ENCODE peak calls at places on chromosomes 6 and 20, in six cellular contexts. One of them, this sample, is unnamed.

GRCh38 chr6:1856381-1856780 is 246.7 kb downstream of the FOXC1 start:
- DNase-seq in HepG2: no peak
- DNase-seq in A549: no peak
- DNase-seq in IMR-90: peak
- DNase-seq in GM12878: peak
- DNase-seq in K562: no peak
- DNase-seq in this sample: no peak

GRCh38 chr6:5484692-5485091 is 223.4 kb downstream of the FARS2 start:
- DNase-seq in HepG2: no peak
- DNase-seq in A549: no peak
- DNase-seq in IMR-90: no peak
- DNase-seq in GM12878: no peak
- DNase-seq in K562: no peak
- DNase-seq in this sample: no peak

GRCh38 chr6:46015119-46015968 is at the start of gene CLIC5:
- DNase-seq in HepG2: no peak
- DNase-seq in A549: no peak
- DNase-seq in IMR-90: no peak
- DNase-seq in GM12878: no peak
- DNase-seq in K562: peak
- DNase-seq in this sample: peak

GRCh38 chr20:59192533-59192896 is 28.9 kb downstream of the ZNF831 start:
- DNase-seq in HepG2: no peak
- DNase-seq in A549: no peak
- DNase-seq in IMR-90: no peak
- DNase-seq in GM12878: no peak
- DNase-seq in K562: no peak
- DNase-seq in this sample: no peak

GRCh38 chr20:49187330-49188100 is 619 bp downstream of the STAU1 start:
- DNase-seq in HepG2: no peak
- DNase-seq in A549: no peak
- DNase-seq in IMR-90: no peak
- DNase-seq in GM12878: no peak
- DNase-seq in K562: no peak
- DNase-seq in this sample: no peak

GRCh38 chr20:64247312-64247627 is 8.3 kb upstream of the PCMTD2 start:
- DNase-seq in HepG2: no peak
- DNase-seq in A549: no peak
- DNase-seq in IMR-90: no peak
- DNase-seq in GM12878: no peak
- DNase-seq in K562: no peak
- DNase-seq in this sample: no peak

GRCh38 chr6:54267798-54268197 is 40.4 kb upstream of the TINAG start:
- DNase-seq in HepG2: peak
- DNase-seq in A549: peak
- DNase-seq in IMR-90: peak
- DNase-seq in GM12878: no peak
- DNase-seq in K562: no peak
- DNase-seq in this sample: peak

GRCh38 chr20:52896348-52896747 is 75.8 kb upstream of the TSHZ2 start:
- DNase-seq in HepG2: no peak
- DNase-seq in A549: no peak
- DNase-seq in IMR-90: no peak
- DNase-seq in GM12878: no peak
- DNase-seq in K562: no peak
- DNase-seq in this sample: no peak

GRCh38 chr6:129141499-129141898 is 258.6 kb downstream of the LAMA2 start:
- DNase-seq in HepG2: no peak
- DNase-seq in A549: no peak
- DNase-seq in IMR-90: peak
- DNase-seq in GM12878: no peak
- DNase-seq in K562: no peak
- DNase-seq in this sample: no peak

GRCh38 chr6:138161434-138162103 is at the start of gene ARFGEF3:
- DNase-seq in HepG2: peak
- DNase-seq in A549: peak
- DNase-seq in IMR-90: peak
- DNase-seq in GM12878: no peak
- DNase-seq in K562: peak
- DNase-seq in this sample: peak

GRCh38 chr6:170290306-170291128 is at the start of gene DLL1:
- DNase-seq in HepG2: no peak
- DNase-seq in A549: no peak
- DNase-seq in IMR-90: peak
- DNase-seq in GM12878: no peak
- DNase-seq in K562: no peak
- DNase-seq in this sample: peak

GRCh38 chr6:132054525-132054924 is 103.4 kb upstream of the CCN2 start:
- DNase-seq in HepG2: no peak
- DNase-seq in A549: no peak
- DNase-seq in IMR-90: peak
- DNase-seq in GM12878: no peak
- DNase-seq in K562: no peak
- DNase-seq in this sample: no peak

GRCh38 chr20:5667703-5668528 is 82.3 kb upstream of the SHLD1 start:
- DNase-seq in HepG2: no peak
- DNase-seq in A549: no peak
- DNase-seq in IMR-90: no peak
- DNase-seq in GM12878: no peak
- DNase-seq in K562: no peak
- DNase-seq in this sample: no peak

GRCh38 chr20:35893942-35894341 is 60.4 kb downstream of the SCAND1 start:
- DNase-seq in HepG2: no peak
- DNase-seq in A549: no peak
- DNase-seq in IMR-90: no peak
- DNase-seq in GM12878: peak
- DNase-seq in K562: no peak
- DNase-seq in this sample: no peak
- TF ChIP-seq BHLHE40 in HepG2: no peak
- TF ChIP-seq BHLHE40 in A549: no peak
- TF ChIP-seq BHLHE40 in IMR-90: no peak
- TF ChIP-seq BHLHE40 in GM12878: peak
- TF ChIP-seq BHLHE40 in K562: no peak
- TF ChIP-seq BHLHE40 in this sample: no peak

DNA sequence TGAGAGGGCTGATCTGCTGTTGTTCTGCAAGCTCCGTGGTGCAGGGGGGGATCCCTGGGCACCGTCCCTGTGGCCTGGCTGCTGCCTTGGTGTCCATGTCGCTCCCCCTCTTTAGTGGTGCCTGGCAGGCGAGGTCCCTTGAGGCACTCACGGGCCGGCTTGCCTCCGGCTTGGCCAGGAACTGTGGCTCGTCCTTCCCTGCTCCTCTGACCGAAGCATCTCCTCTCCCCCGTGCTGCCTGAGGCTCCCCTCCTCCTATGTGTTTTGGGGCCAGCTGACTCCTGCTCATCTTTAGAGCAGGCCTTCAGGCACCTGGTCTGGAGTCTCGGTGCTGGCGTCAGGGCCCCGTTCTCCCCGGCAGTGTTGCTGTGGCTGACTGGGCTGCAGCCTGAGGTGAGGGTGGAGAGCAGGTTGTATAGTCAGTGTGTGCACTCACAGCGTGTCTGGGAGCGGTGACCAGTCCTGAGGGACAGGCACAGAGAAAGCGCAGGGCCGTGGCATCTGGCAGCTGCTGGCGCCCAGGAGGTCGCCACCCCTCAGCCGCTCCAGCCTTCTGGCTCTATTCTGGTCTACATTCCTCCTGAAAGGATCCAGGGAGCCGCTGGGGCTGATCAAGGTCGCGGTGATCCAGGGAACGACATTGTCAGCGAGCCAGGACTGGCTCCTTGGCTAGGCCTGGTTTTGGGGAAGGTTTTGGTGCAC is 43.7 kb downstream of the PYGB start:
- DNase-seq in HepG2: no peak
- DNase-seq in A549: no peak
- DNase-seq in IMR-90: no peak
- DNase-seq in GM12878: no peak
- DNase-seq in K562: no peak
- DNase-seq in this sample: no peak
- TF ChIP-seq BHLHE40 in HepG2: no peak
- TF ChIP-seq BHLHE40 in A549: no peak
- TF ChIP-seq BHLHE40 in IMR-90: no peak
- TF ChIP-seq BHLHE40 in GM12878: no peak
- TF ChIP-seq BHLHE40 in K562: no peak
- TF ChIP-seq BHLHE40 in this sample: no peak

GRCh38 chr6:703562-703961 is 10.6 kb upstream of the EXOC2 start:
- DNase-seq in HepG2: no peak
- DNase-seq in A549: no peak
- DNase-seq in IMR-90: no peak
- DNase-seq in GM12878: no peak
- DNase-seq in K562: no peak
- DNase-seq in this sample: no peak

GRCh38 chr6:706161-706560 is 13.2 kb upstream of the EXOC2 start:
- DNase-seq in HepG2: no peak
- DNase-seq in A549: no peak
- DNase-seq in IMR-90: no peak
- DNase-seq in GM12878: no peak
- DNase-seq in K562: no peak
- DNase-seq in this sample: no peak

GRCh38 chr6:705047-705446 is 12.1 kb upstream of the EXOC2 start:
- DNase-seq in HepG2: no peak
- DNase-seq in A549: no peak
- DNase-seq in IMR-90: no peak
- DNase-seq in GM12878: no peak
- DNase-seq in K562: no peak
- DNase-seq in this sample: no peak

GRCh38 chr6:701696-702479 is 8.9 kb upstream of the EXOC2 start:
- DNase-seq in HepG2: peak
- DNase-seq in A549: no peak
- DNase-seq in IMR-90: no peak
- DNase-seq in GM12878: no peak
- DNase-seq in K562: no peak
- DNase-seq in this sample: no peak

DNA sequence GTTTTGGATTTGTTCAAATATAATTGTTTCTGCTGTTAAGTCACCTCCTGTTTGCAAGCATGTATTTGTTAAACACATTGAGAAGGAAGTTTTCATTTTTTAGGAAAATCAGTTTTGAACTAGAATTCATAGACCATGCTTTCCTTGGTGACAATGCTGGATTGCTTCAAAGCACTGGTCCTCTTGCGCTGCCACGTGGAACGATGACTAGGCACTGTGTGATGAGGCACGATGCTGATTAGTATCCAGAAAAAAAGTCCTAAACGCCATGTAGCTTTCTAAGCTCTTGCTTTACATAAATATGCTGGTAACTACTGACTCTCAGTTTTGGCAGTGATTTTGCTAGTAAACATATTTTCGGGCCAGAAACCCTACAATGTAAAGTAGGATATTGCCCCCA is 11.1 kb upstream of the EXOC2 start:
- DNase-seq in HepG2: no peak
- DNase-seq in A549: no peak
- DNase-seq in IMR-90: peak
- DNase-seq in GM12878: no peak
- DNase-seq in K562: peak
- DNase-seq in this sample: no peak
- TF ChIP-seq BHLHE40 in HepG2: no peak
- TF ChIP-seq BHLHE40 in A549: no peak
- TF ChIP-seq BHLHE40 in IMR-90: peak
- TF ChIP-seq BHLHE40 in GM12878: no peak
- TF ChIP-seq BHLHE40 in K562: no peak
- TF ChIP-seq BHLHE40 in this sample: no peak

GRCh38 chr6:20455175-20456075 is 53.7 kb downstream of the E2F3 start:
- DNase-seq in HepG2: no peak
- DNase-seq in A549: no peak
- DNase-seq in IMR-90: peak
- DNase-seq in GM12878: no peak
- DNase-seq in K562: no peak
- DNase-seq in this sample: no peak

GRCh38 chr6:20459682-20460081 is 58.0 kb downstream of the E2F3 start:
- DNase-seq in HepG2: no peak
- DNase-seq in A549: no peak
- DNase-seq in IMR-90: no peak
- DNase-seq in GM12878: no peak
- DNase-seq in K562: no peak
- DNase-seq in this sample: no peak

GRCh38 chr6:20448828-20449227 is 47.1 kb downstream of the E2F3 start:
- DNase-seq in HepG2: peak
- DNase-seq in A549: no peak
- DNase-seq in IMR-90: no peak
- DNase-seq in GM12878: no peak
- DNase-seq in K562: no peak
- DNase-seq in this sample: no peak

GRCh38 chr6:20458051-20458894 is 56.6 kb downstream of the E2F3 start:
- DNase-seq in HepG2: no peak
- DNase-seq in A549: no peak
- DNase-seq in IMR-90: no peak
- DNase-seq in GM12878: no peak
- DNase-seq in K562: peak
- DNase-seq in this sample: no peak

GRCh38 chr6:20454201-20454824 is 52.6 kb downstream of the E2F3 start:
- DNase-seq in HepG2: no peak
- DNase-seq in A549: no peak
- DNase-seq in IMR-90: no peak
- DNase-seq in GM12878: no peak
- DNase-seq in K562: no peak
- DNase-seq in this sample: no peak
- TF ChIP-seq BHLHE40 in HepG2: no peak
- TF ChIP-seq BHLHE40 in A549: no peak
- TF ChIP-seq BHLHE40 in IMR-90: no peak
- TF ChIP-seq BHLHE40 in GM12878: no peak
- TF ChIP-seq BHLHE40 in K562: no peak
- TF ChIP-seq BHLHE40 in this sample: no peak

DNA sequence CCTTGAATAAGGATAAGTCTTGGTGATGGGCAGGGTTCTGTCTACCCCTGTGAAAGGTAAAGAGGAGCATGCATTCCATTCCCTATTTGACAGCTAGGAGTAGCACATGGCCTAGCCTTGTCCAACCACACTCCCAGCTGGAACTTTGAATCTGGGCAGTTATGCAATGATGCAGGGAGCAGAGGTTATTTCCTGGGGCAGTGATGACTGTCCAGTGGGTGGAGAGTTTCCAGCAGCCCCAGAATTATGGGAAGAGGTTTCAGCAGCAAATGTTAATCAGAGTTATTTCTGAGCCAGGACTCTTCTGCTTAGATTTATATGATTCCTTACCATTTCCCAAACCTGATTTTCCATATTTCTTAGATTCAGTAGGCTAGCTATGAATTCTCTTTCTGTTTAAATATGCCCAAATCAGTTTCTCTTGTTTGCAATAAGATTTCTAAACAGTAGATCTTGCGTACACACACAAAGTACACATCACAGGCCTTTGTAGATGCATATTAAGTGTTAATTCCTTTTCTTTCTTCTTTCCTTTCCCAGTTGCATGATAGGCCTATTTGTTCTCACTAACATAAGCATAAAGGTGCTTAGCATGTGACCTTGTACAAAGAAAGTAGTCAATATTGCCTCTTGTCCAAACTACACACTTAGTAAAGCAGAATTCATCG is 17.3 kb upstream of the TXLNB start:
- DNase-seq in HepG2: peak
- DNase-seq in A549: no peak
- DNase-seq in IMR-90: peak
- DNase-seq in GM12878: no peak
- DNase-seq in K562: no peak
- DNase-seq in this sample: no peak
- TF ChIP-seq BHLHE40 in HepG2: peak
- TF ChIP-seq BHLHE40 in A549: no peak
- TF ChIP-seq BHLHE40 in IMR-90: no peak
- TF ChIP-seq BHLHE40 in GM12878: no peak
- TF ChIP-seq BHLHE40 in K562: no peak
- TF ChIP-seq BHLHE40 in this sample: no peak